ENCODE peak calls at places on chromosomes 4 and X, in four cellular contexts. One of them, this sample, is unnamed.

GRCh38 chr4:67087897-67088296 is 457.4 kb downstream of the CENPC start:
- DNase-seq in HCT116: peak
- DNase-seq in cardiac fibroblast: peak
- DNase-seq in heart left ventricle: peak
- DNase-seq in this sample: peak

GRCh38 chrX:118499295-118499694 is 3.7 kb downstream of the DOCK11 start:
- DNase-seq in HCT116: no peak
- DNase-seq in cardiac fibroblast: no peak
- DNase-seq in heart left ventricle: no peak
- DNase-seq in this sample: no peak

GRCh38 chr4:38921151-38921550 is 53.5 kb downstream of the FAM114A1 start:
- DNase-seq in HCT116: no peak
- DNase-seq in cardiac fibroblast: no peak
- DNase-seq in heart left ventricle: no peak
- DNase-seq in this sample: no peak

GRCh38 chr4:87442889-87443288 is 20.5 kb downstream of the NUDT9 start:
- DNase-seq in HCT116: no peak
- DNase-seq in cardiac fibroblast: peak
- DNase-seq in heart left ventricle: no peak
- DNase-seq in this sample: no peak

GRCh38 chr4:138107023-138107422 is 135.1 kb downstream of the SLC7A11 start:
- DNase-seq in HCT116: no peak
- DNase-seq in cardiac fibroblast: no peak
- DNase-seq in heart left ventricle: no peak
- DNase-seq in this sample: no peak

GRCh38 chrX:14941301-14941700 is 68.1 kb downstream of the MOSPD2 start:
- DNase-seq in HCT116: no peak
- DNase-seq in cardiac fibroblast: no peak
- DNase-seq in heart left ventricle: no peak
- DNase-seq in this sample: no peak

GRCh38 chr4:173152104-173152503 is 16.5 kb upstream of the GALNT7 start:
- DNase-seq in HCT116: no peak
- DNase-seq in cardiac fibroblast: no peak
- DNase-seq in heart left ventricle: no peak
- DNase-seq in this sample: no peak

GRCh38 chrX:136708348-136708747 is 60.4 kb downstream of the CD40LG start:
- DNase-seq in HCT116: no peak
- DNase-seq in cardiac fibroblast: peak
- DNase-seq in heart left ventricle: no peak
- DNase-seq in this sample: peak

GRCh38 chr4:107978716-107979451 is 10.8 kb upstream of the HADH start:
- DNase-seq in HCT116: no peak
- DNase-seq in cardiac fibroblast: no peak
- DNase-seq in heart left ventricle: no peak
- DNase-seq in this sample: no peak

GRCh38 chr4:122732329-122733026 is at the start of gene BBS12:
- DNase-seq in HCT116: peak
- DNase-seq in cardiac fibroblast: peak
- DNase-seq in heart left ventricle: peak
- DNase-seq in this sample: peak
- TF ChIP-seq CTCF in HCT116: no peak
- TF ChIP-seq CTCF in cardiac fibroblast: peak
- TF ChIP-seq CTCF in heart left ventricle: peak
- TF ChIP-seq CTCF in this sample: peak

GRCh38 chrX:72604112-72604511 is 31.5 kb upstream of the HDAC8 start:
- DNase-seq in HCT116: no peak
- DNase-seq in cardiac fibroblast: no peak
- DNase-seq in heart left ventricle: no peak
- DNase-seq in this sample: no peak

GRCh38 chrX:72604705-72605104 is 32.1 kb upstream of the HDAC8 start:
- DNase-seq in HCT116: no peak
- DNase-seq in cardiac fibroblast: peak
- DNase-seq in heart left ventricle: no peak
- DNase-seq in this sample: no peak

GRCh38 chrX:72609313-72609712 is 36.7 kb upstream of the HDAC8 start:
- DNase-seq in HCT116: no peak
- DNase-seq in cardiac fibroblast: peak
- DNase-seq in heart left ventricle: no peak
- DNase-seq in this sample: peak
- TF ChIP-seq CTCF in HCT116: peak
- TF ChIP-seq CTCF in cardiac fibroblast: peak
- TF ChIP-seq CTCF in heart left ventricle: peak
- TF ChIP-seq CTCF in this sample: no peak

DNA sequence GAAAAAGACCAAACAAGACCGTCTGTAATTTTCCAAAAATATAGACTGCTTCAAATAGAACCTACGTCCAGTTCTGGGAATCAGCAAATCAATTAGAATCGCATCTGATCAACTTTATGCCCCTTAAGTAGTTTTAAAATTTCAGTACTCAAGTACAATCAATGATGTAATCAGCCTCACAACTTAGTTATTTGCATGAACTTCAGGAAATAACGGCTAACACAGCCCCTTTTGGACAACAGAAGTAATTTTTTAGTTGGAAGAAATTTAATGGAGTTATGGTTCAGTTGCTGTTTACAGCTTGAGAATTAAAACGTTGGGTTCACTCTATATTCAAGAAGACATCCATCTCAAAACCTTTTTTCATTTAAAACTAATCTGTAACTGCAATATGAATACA is 1.1 kb downstream of the TAPT1 start:
- DNase-seq in HCT116: no peak
- DNase-seq in cardiac fibroblast: peak
- DNase-seq in heart left ventricle: no peak
- DNase-seq in this sample: peak
- TF ChIP-seq CTCF in HCT116: no peak
- TF ChIP-seq CTCF in cardiac fibroblast: no peak
- TF ChIP-seq CTCF in heart left ventricle: no peak
- TF ChIP-seq CTCF in this sample: peak

DNA sequence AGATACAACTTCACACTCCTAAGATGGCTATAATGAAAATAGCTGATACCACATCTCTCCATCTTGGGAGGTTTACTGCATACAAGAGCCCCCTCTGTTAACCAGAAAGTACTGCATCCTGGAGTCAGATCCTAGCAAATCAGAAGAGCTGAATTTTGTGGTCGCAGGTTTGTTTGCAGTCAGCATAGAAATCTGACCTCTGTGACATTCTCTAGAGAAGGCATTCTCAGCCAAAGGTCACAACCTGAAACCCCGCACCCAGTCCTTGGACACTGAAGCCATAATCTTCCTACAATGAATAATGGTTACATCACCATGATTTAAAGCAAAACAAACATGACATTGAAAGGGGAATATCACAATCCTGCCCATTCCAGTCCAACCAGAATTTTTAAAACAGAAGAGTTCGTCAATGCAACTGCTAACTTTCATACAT is 17.7 kb downstream of the HS6ST2 start:
- DNase-seq in HCT116: peak
- DNase-seq in cardiac fibroblast: no peak
- DNase-seq in heart left ventricle: no peak
- DNase-seq in this sample: no peak
- TF ChIP-seq CTCF in HCT116: no peak
- TF ChIP-seq CTCF in cardiac fibroblast: no peak
- TF ChIP-seq CTCF in heart left ventricle: no peak
- TF ChIP-seq CTCF in this sample: no peak

GRCh38 chr4:80221161-80221560 is 23.9 kb downstream of the PRDM8 start:
- DNase-seq in HCT116: no peak
- DNase-seq in cardiac fibroblast: peak
- DNase-seq in heart left ventricle: no peak
- DNase-seq in this sample: peak
- TF ChIP-seq CTCF in HCT116: no peak
- TF ChIP-seq CTCF in cardiac fibroblast: peak
- TF ChIP-seq CTCF in heart left ventricle: no peak
- TF ChIP-seq CTCF in this sample: peak

GRCh38 chrX:22338740-22339139 is 66.0 kb downstream of the CBLL2 start:
- DNase-seq in HCT116: no peak
- DNase-seq in cardiac fibroblast: peak
- DNase-seq in heart left ventricle: no peak
- DNase-seq in this sample: peak

GRCh38 chrX:22343192-22343591 is 70.5 kb downstream of the CBLL2 start:
- DNase-seq in HCT116: no peak
- DNase-seq in cardiac fibroblast: no peak
- DNase-seq in heart left ventricle: no peak
- DNase-seq in this sample: no peak

GRCh38 chrX:22345884-22346283 is 73.2 kb downstream of the CBLL2 start:
- DNase-seq in HCT116: no peak
- DNase-seq in cardiac fibroblast: peak
- DNase-seq in heart left ventricle: no peak
- DNase-seq in this sample: no peak

GRCh38 chrX:22339459-22339858 is 66.7 kb downstream of the CBLL2 start:
- DNase-seq in HCT116: no peak
- DNase-seq in cardiac fibroblast: no peak
- DNase-seq in heart left ventricle: no peak
- DNase-seq in this sample: no peak

GRCh38 chrX:22340022-22340616 is 67.4 kb downstream of the CBLL2 start:
- DNase-seq in HCT116: no peak
- DNase-seq in cardiac fibroblast: peak
- DNase-seq in heart left ventricle: no peak
- DNase-seq in this sample: no peak
- TF ChIP-seq CTCF in HCT116: no peak
- TF ChIP-seq CTCF in cardiac fibroblast: no peak
- TF ChIP-seq CTCF in heart left ventricle: no peak
- TF ChIP-seq CTCF in this sample: no peak

GRCh38 chr4:76087007-76087769 is 12.7 kb downstream of the ART3 start:
- DNase-seq in HCT116: peak
- DNase-seq in cardiac fibroblast: peak
- DNase-seq in heart left ventricle: peak
- DNase-seq in this sample: peak
- TF ChIP-seq CTCF in HCT116: peak
- TF ChIP-seq CTCF in cardiac fibroblast: peak
- TF ChIP-seq CTCF in heart left ventricle: peak
- TF ChIP-seq CTCF in this sample: peak